ENCODE peak calls at places on chromosomes 7 and 10, in six cellular contexts. A is CD8-positive, alpha-beta memory T cell; H is NCI-H187; E is nephron progenitor cell; C is cardiac muscle cell; G is stomach. J is an unnamed sample.

GRCh38 chr7:40921589-40922315 is 781.1 kb downstream of the INHBA start:
- DNase-seq in A (no peak), H (no peak), E (no peak), C (no peak), G (no peak), J (no peak)

GRCh38 chr7:46776790-46777189 is 805.1 kb downstream of the TNS3 start:
- DNase-seq in A (no peak), H (no peak), E (no peak), C (peak; percentile 23), G (no peak), J (no peak)

GRCh38 chr7:151690597-151690996 is 170.9 kb upstream of the RHEB start:
- DNase-seq in A (no peak), H (no peak), E (no peak), C (no peak), G (no peak), J (no peak)

GRCh38 chr10:17084989-17085725 is 44.5 kb downstream of the CUBN start:
- DNase-seq in A (no peak), H (no peak), E (no peak), C (no peak), G (no peak), J (no peak)

GRCh38 chr7:147981072-147981813 is 609.3 kb upstream of the C7orf33 start:
- DNase-seq in A (no peak), H (no peak), E (no peak), C (peak; percentile 4), G (no peak), J (no peak)

GRCh38 chr7:137932881-137933269 is 69.0 kb downstream of the CREB3L2 start:
- DNase-seq in A (no peak), H (no peak), E (no peak), C (no peak), G (no peak), J (no peak)

GRCh38 chr7:128454808-128455555 is 696 bp upstream of the HILPDA start:
- DNase-seq in A (no peak), H (no peak), E (no peak), C (peak; percentile 29), G (no peak), J (no peak)

GRCh38 chr10:121134711-121135110 is 283.5 kb downstream of the WDR11 start:
- DNase-seq in A (no peak), H (no peak), E (no peak), C (no peak), G (no peak), J (no peak)

GRCh38 chr10:101961591-101962498 is 94.1 kb downstream of the ARMH3 start:
- DNase-seq in A (no peak), H (no peak), E (peak; percentile 2), C (no peak), G (no peak), J (no peak)

GRCh38 chr10:3852147-3852904 is 67.3 kb upstream of the KLF6 start:
- DNase-seq in A (peak; percentile 49), H (no peak), E (no peak), C (no peak), G (peak; percentile 93), J (no peak)

J was measured in NCI-H2107.